ENCODE peak calls at places on chromosomes 2 and 18, in ten cellular contexts. V, K, R, W, Y, I, Z, D, Q and H are unnamed samples.

GRCh38 chr2:95386031-95386430 is 16.5 kb upstream of the FAHD2A start:
- DNase-seq in K (no peak), V (no peak), R (no peak), Y (no peak), I (no peak), Z (no peak), D (no peak), Q (no peak), W (no peak), H (no peak)

GRCh38 chr2:232457121-232458011 is 1.4 kb downstream of the ALPI start:
- DNase-seq in Z (no peak), R (no peak), I (no peak), K (no peak), V (no peak), Y (no peak), D (no peak), Q (no peak), W (no peak), H (no peak)

GRCh38 chr18:9137168-9138066 is 836 bp downstream of the ANKRD12 start:
- DNase-seq in Z (peak; percentile 84), Q (peak; percentile 60), V (peak; percentile 66), D (peak; percentile 76), W (peak; percentile 63), R (peak; percentile 53), Y (peak; percentile 95), I (peak; percentile 50), K (peak; percentile 80), H (peak; percentile 76)

GRCh38 chr2:32825291-32825712 is 121.5 kb upstream of the LTBP1 start:
- DNase-seq in Q (no peak), D (peak; percentile 67), K (peak; percentile 53), Z (no peak), Y (peak; percentile 25), W (no peak), I (no peak), R (no peak), V (no peak), H (peak; percentile 32)

GRCh38 chr2:229261076-229261475 is 10.0 kb downstream of the PID1 start:
- DNase-seq in Z (no peak), K (no peak), I (no peak), Q (no peak), Y (no peak), R (no peak), D (no peak), W (no peak), V (no peak), H (no peak)

GRCh38 chr2:65754219-65754618 is 321.8 kb upstream of the SPRED2 start:
- DNase-seq in R (no peak), Y (no peak), Q (no peak), I (no peak), W (no peak), D (peak; percentile 22), K (no peak), V (no peak), Z (no peak), H (no peak)

GRCh38 chr18:35051978-35052377 is 10.8 kb downstream of the MAPRE2 start:
- DNase-seq in I (no peak), Z (no peak), V (no peak), K (no peak), Q (no peak), W (no peak), R (no peak), Y (no peak), D (no peak), H (no peak)

GRCh38 chr2:236828002-236828401 is 257.7 kb upstream of the COPS8 start:
- DNase-seq in K (no peak), V (no peak), Y (no peak), Q (no peak), D (peak; percentile 38), R (no peak), I (no peak), Z (no peak), W (no peak), H (no peak)

GRCh38 chr18:62964432-62964831 is 249.1 kb downstream of the PHLPP1 start:
- DNase-seq in Q (no peak), D (no peak), K (no peak), Y (no peak), R (no peak), W (no peak), V (no peak), I (no peak), Z (no peak), H (no peak)

GRCh38 chr2:75100691-75101236 is 98.6 kb downstream of the TACR1 start:
- DNase-seq in R (no peak), W (no peak), I (no peak), Z (no peak), V (no peak), K (peak; percentile 27), Q (no peak), D (no peak), Y (no peak), H (no peak)

GRCh38 chr18:54777118-54777791 is 51.0 kb upstream of the RAB27B start:
- DNase-seq in Q (no peak), D (no peak), I (no peak), K (peak; percentile 60), W (no peak), Z (no peak), Y (no peak), R (no peak), V (no peak), H (no peak)

GRCh38 chr2:19540739-19541503 is 182.5 kb upstream of the OSR1 start:
- DNase-seq in Q (no peak), D (no peak), I (no peak), Y (peak; percentile 91), Z (no peak), K (peak; percentile 81), V (no peak), R (no peak), W (peak; percentile 95), H (peak; percentile 22)

GRCh38 chr2:64751286-64752260 is 97.9 kb upstream of the SERTAD2 start:
- DNase-seq in W (no peak), K (peak; percentile 75), V (peak; percentile 50), Y (peak; percentile 49), I (no peak), Z (peak; percentile 100), D (peak; percentile 99), R (peak; percentile 74), Q (peak; percentile 37), H (peak; percentile 71)

GRCh38 chr2:241566468-241566867 is 7.9 kb downstream of the BOK start:
- DNase-seq in K (no peak), D (no peak), W (no peak), V (no peak), Q (no peak), R (no peak), Y (no peak), I (no peak), Z (peak; percentile 2), H (no peak)

GRCh38 chr2:165120740-165121467 is 82.9 kb downstream of the SCN3A start:
- DNase-seq in V (no peak), K (peak; percentile 15), Q (no peak), W (no peak), R (no peak), Y (no peak), D (no peak), I (no peak), Z (no peak), H (no peak)